ENCODE peak calls at places on chromosomes 2 and 18, in six cellular contexts. Z is ovary, T is chondrocyte, N is HL-60, M is GM13976, Y is lower leg skin. S is an unnamed sample.

GRCh38 chr2:216632952-216633615 is at the start of gene IGFBP2:
- DNase-seq in M (peak; percentile 86), T (no peak), Y (peak; percentile 88), N (no peak), Z (peak; percentile 42), S (peak; percentile 68)

GRCh38 chr18:23982154-23983071 is 32.1 kb upstream of the TTC39C start:
- DNase-seq in N (no peak), T (no peak), Z (peak; percentile 79), M (no peak), Y (no peak), S (no peak)

GRCh38 chr2:176174382-176174834 is 14.1 kb upstream of the HOXD1 start:
- DNase-seq in N (no peak), Z (no peak), M (peak; percentile 25), T (no peak), Y (no peak), S (no peak)

GRCh38 chr2:36449943-36450392 is 94.4 kb downstream of the CRIM1 start:
- DNase-seq in N (no peak), T (no peak), Y (no peak), M (no peak), Z (no peak), S (no peak)

GRCh38 chr2:66854304-66854703 is 419.4 kb downstream of the MEIS1 start:
- DNase-seq in T (no peak), Z (no peak), M (no peak), Y (no peak), N (no peak), S (no peak)

GRCh38 chr2:20135631-20136050 is 84.2 kb upstream of the LAPTM4A start:
- DNase-seq in T (no peak), Y (peak; percentile 92), N (peak; percentile 23), M (peak; percentile 87), Z (peak; percentile 68), S (peak; percentile 80)

GRCh38 chr2:173963323-173963816 is 1.8 kb downstream of the SP3 start:
- DNase-seq in Z (peak; percentile 54), T (no peak), N (no peak), M (peak; percentile 51), Y (peak; percentile 90), S (peak; percentile 67)

GRCh38 chr2:18066894-18067293 is 188.4 kb downstream of the KCNS3 start:
- DNase-seq in Y (no peak), M (no peak), Z (no peak), N (no peak), T (no peak), S (no peak)

GRCh38 chr2:37641582-37642111 is 29.8 kb downstream of the CDC42EP3 start:
- DNase-seq in N (no peak), T (no peak), Y (no peak), M (no peak), Z (no peak), S (no peak)

GRCh38 chr2:133574186-133574585 is 5.9 kb upstream of the NCKAP5 start:
- DNase-seq in T (no peak), N (no peak), Y (no peak), M (no peak), Z (no peak), S (no peak)

GRCh38 chr2:20634430-20635095 is 16.3 kb downstream of the HS1BP3 start:
- DNase-seq in M (no peak), T (peak; percentile 85), Z (peak; percentile 68), N (no peak), Y (no peak), S (no peak)

GRCh38 chr2:217685255-217685605 is 317.6 kb downstream of the TNS1 start:
- DNase-seq in T (no peak), Z (peak; percentile 61), N (no peak), M (no peak), Y (peak; percentile 93), S (no peak)

GRCh38 chr2:47265158-47265557 is 110.0 kb upstream of the STPG4 start:
- DNase-seq in Z (no peak), M (no peak), N (no peak), T (no peak), Y (no peak), S (no peak)

GRCh38 chr2:71852141-71852711 is 295.4 kb downstream of the CYP26B1 start:
- DNase-seq in T (no peak), Z (no peak), Y (peak; percentile 85), N (no peak), M (no peak), S (no peak)

GRCh38 chr2:225282858-225283693 is 116.4 kb upstream of the NYAP2 start:
- DNase-seq in Y (no peak), T (no peak), M (peak; percentile 22), N (no peak), Z (no peak), S (peak; percentile 25)

GRCh38 chr2:72236445-72237067 is 88.9 kb upstream of the CYP26B1 start:
- DNase-seq in M (no peak), Y (no peak), T (no peak), Z (no peak), N (no peak), S (no peak)

GRCh38 chr2:44964704-44965343 is 23.3 kb downstream of the SIX3 start:
- DNase-seq in T (peak; percentile 66), Z (no peak), N (no peak), Y (no peak), M (no peak), S (no peak)

GRCh38 chr2:218083352-218083676 is 14.3 kb downstream of the RUFY4 start:
- DNase-seq in M (no peak), Y (no peak), Z (no peak), N (no peak), T (no peak), S (no peak)

GRCh38 chr2:210965472-210965871 is 409.1 kb downstream of the CPS1 start:
- DNase-seq in Y (no peak), N (no peak), M (no peak), T (no peak), Z (no peak), S (no peak)

GRCh38 chr2:232293191-232293590 is 85.4 kb upstream of the ALPP start:
- DNase-seq in N (no peak), T (no peak), M (no peak), Z (no peak), Y (no peak), S (no peak)

GRCh38 chr2:219664958-219665357 is 37.5 kb downstream of the SLC4A3 start:
- DNase-seq in N (no peak), Z (peak; percentile 84), Y (peak; percentile 75), M (no peak), T (no peak), S (no peak)

GRCh38 chr2:618591-618990 is 58.6 kb downstream of the TMEM18 start:
- DNase-seq in T (no peak), N (no peak), M (no peak), Z (no peak), Y (peak; percentile 40), S (no peak)

GRCh38 chr2:42424033-42424432 is 63.0 kb upstream of the COX7A2L start:
- DNase-seq in Z (peak; percentile 31), T (no peak), Y (no peak), N (no peak), M (no peak), S (no peak)

GRCh38 chr18:47531759-47532158 is 280.3 kb upstream of the SKOR2 start:
- DNase-seq in Y (no peak), N (no peak), Z (no peak), T (no peak), M (no peak), S (peak; percentile 35)
- TF ChIP-seq CTCF in Y (no peak), N (no peak), Z (no peak), T (no peak), M (no peak), S (no peak)

GRCh38 chr2:26561918-26562810 is 79.0 kb downstream of the CIB4 start:
- DNase-seq in N (peak; percentile 38), M (peak; percentile 65), Y (no peak), T (no peak), Z (no peak), S (no peak)
- TF ChIP-seq CTCF in N (no peak), M (no peak), Y (no peak), T (no peak), Z (no peak), S (peak; percentile 24)

GRCh38 chr18:63342206-63342605 is 22.6 kb upstream of the BCL2 start:
- DNase-seq in Y (no peak), Z (no peak), N (no peak), T (no peak), M (peak; percentile 52), S (peak; percentile 22)
- TF ChIP-seq CTCF in Y (no peak), Z (no peak), N (peak; percentile 70), T (peak; percentile 79), M (peak; percentile 43), S (peak; percentile 50)

DNA sequence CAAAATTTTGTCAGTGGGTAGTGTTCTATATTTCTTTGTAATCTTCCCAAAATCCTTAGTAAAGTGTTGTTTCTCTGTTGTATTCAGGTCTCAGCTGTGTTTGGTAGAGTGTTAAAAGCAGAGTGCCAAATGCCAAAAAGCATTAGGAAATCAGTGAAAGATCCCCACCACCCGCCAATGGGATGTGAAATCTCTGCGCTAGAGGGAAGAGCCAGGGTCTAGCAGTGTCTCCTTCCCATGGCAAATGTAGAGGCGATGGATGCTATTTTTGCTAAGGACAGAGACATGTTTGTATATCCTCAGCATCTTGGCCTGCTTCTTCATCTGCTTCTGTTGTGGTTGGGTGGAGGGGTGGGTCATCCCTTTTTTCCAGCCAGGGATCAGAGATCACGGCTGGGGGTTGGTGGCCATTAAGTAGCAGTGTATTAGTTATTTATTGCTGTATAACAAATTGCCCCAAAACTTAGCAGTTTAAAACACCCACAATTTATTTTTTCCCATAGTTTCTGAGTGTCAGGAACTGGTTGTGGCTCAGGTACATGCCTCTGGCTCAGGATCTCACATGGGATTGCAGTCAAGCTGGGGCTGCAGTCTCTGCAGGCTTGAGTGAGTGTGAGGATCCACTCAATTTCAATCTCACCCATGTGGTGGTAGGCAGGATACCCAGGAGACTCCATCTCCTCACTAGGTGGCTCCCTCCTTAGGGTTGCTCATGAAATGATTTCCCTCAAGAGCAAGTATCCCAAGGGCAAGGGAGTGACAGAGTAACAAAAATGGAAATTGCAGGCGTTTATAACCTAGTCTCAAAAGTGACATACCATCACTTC is 212.0 kb downstream of the MYCN start:
- DNase-seq in Z (no peak), N (no peak), T (no peak), Y (peak; percentile 17), M (no peak), S (no peak)
- TF ChIP-seq CTCF in Z (no peak), N (no peak), T (no peak), Y (no peak), M (no peak), S (no peak)

S was measured in GM13977.